ENCODE peak calls at places on chromosomes 7 and 10, in ten cellular contexts. L, J, V, W, H, Q, S, G, U and F are unnamed samples.

GRCh38 chr7:123770378-123770777 is 21.6 kb upstream of the WASL start:
- DNase-seq in L (no peak), J (no peak), V (no peak), W (no peak), H (no peak), Q (no peak), S (no peak), G (no peak), U (no peak), F (no peak)

GRCh38 chr7:159022238-159022993 is 122.3 kb downstream of the VIPR2 start:
- DNase-seq in L (no peak), J (no peak), V (no peak), W (no peak), H (peak), Q (peak), S (no peak), G (no peak), U (peak), F (peak)

GRCh38 chr10:14837003-14837755 is 658 bp downstream of the CDNF start:
- DNase-seq in L (no peak), J (peak), V (no peak), W (no peak), H (no peak), Q (no peak), S (no peak), G (no peak), U (no peak), F (no peak)

GRCh38 chr7:74587435-74588126 is 69.9 kb upstream of the GTF2I start:
- DNase-seq in L (no peak), J (peak), V (peak), W (no peak), H (peak), Q (peak), S (peak), G (no peak), U (peak), F (peak)

GRCh38 chr7:112723416-112723815 is 66.8 kb downstream of the TMEM168 start:
- DNase-seq in L (no peak), J (no peak), V (no peak), W (no peak), H (no peak), Q (no peak), S (no peak), G (no peak), U (no peak), F (no peak)

GRCh38 chr7:105210721-105211205 is 178.0 kb downstream of the SRPK2 start:
- DNase-seq in L (no peak), J (peak), V (no peak), W (no peak), H (no peak), Q (no peak), S (peak), G (no peak), U (no peak), F (no peak)

GRCh38 chr7:92268921-92269320 is 23.1 kb downstream of the ANKIB1 start:
- DNase-seq in L (no peak), J (no peak), V (no peak), W (no peak), H (no peak), Q (no peak), S (no peak), G (no peak), U (no peak), F (no peak)

GRCh38 chr7:156947120-156947843 is 2.2 kb upstream of the NOM1 start:
- DNase-seq in L (no peak), J (no peak), V (no peak), W (no peak), H (no peak), Q (no peak), S (no peak), G (no peak), U (no peak), F (no peak)

GRCh38 chr10:29306688-29307087 is 17.8 kb downstream of the LYZL1 start:
- DNase-seq in L (no peak), J (no peak), V (no peak), W (no peak), H (no peak), Q (no peak), S (no peak), G (no peak), U (no peak), F (no peak)

GRCh38 chr10:114420811-114421485 is 16.6 kb upstream of the AFAP1L2 start:
- DNase-seq in L (no peak), J (no peak), V (no peak), W (no peak), H (no peak), Q (no peak), S (no peak), G (no peak), U (no peak), F (no peak)

GRCh38 chr7:131225619-131226101 is 102.0 kb upstream of the MKLN1 start:
- DNase-seq in L (no peak), J (no peak), V (peak), W (no peak), H (no peak), Q (no peak), S (peak), G (no peak), U (peak), F (no peak)

GRCh38 chr7:140927351-140927750 is 2.6 kb upstream of the BRAF start:
- DNase-seq in L (no peak), J (no peak), V (no peak), W (no peak), H (no peak), Q (no peak), S (no peak), G (no peak), U (no peak), F (no peak)

GRCh38 chr10:132571565-132572544 is 34.3 kb downstream of the INPP5A start:
- DNase-seq in L (peak), J (peak), V (peak), W (peak), H (peak), Q (peak), S (peak), G (peak), U (peak), F (no peak)

GRCh38 chr7:41010967-41011366 is 691.9 kb downstream of the INHBA start:
- DNase-seq in L (no peak), J (no peak), V (no peak), W (no peak), H (no peak), Q (no peak), S (no peak), G (no peak), U (peak), F (no peak)

DNA sequence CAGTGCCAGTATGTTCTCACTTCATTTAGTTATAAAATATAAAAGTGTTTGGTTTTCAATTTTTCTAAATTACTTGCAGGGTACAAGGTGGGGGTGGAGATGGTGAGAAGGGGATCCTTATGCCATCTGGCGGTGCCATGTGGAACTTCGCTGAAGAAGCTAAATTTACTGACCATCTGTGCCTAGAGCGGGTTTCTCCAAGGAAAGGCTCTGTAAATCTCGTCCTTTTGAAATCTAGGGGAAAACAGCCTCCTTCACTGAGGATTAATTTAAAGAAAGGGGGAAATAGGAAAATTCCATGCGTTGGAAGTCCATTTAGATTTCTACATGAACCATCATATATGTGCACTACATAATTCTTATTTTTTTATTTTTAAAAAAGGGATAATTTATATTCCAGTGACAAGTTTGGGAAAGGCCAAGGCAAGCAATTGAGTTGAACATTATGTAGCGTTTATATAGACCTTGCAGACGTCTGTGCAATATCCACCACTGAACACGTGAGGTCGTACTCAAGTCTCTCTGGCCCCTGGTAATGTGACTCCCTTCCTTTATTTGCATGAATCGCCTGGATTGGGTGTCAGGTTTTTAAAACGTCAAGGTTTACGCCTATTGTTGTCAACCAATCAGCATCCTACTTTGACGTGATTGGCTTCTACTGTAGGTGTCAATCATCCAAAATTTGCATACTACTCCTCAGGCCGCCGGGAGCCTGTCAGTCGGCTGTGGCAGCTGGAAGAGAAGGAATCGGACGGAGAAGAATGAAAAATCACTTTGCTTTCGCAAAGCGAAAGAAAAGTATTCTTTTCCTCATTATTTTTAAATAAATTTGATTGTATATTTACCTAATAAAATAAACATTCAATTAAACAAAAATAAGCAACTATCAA is 297.1 kb upstream of the NFE2L3 start:
- DNase-seq in L (peak), J (peak), V (peak), W (peak), H (peak), Q (peak), S (no peak), G (peak), U (peak), F (no peak)
- H3K4me3 ChIP-seq in L (no peak), J (peak), V (peak), W (peak), H (peak), Q (peak), S (no peak), G (no peak), U (no peak), F (no peak)

GRCh38 chr10:30811665-30812017 is 182.1 kb upstream of the LYZL2 start:
- DNase-seq in L (no peak), J (no peak), V (no peak), W (no peak), H (no peak), Q (no peak), S (no peak), G (no peak), U (peak), F (no peak)
- TF ChIP-seq POLR2AphosphoS5 in L (no peak), J (no peak), V (peak), W (no peak), H (no peak), Q (no peak), S (no peak), G (no peak), U (peak), F (no peak)

GRCh38 chr7:22576941-22577927 is 77.2 kb upstream of the STEAP1B start:
- DNase-seq in L (no peak), J (no peak), V (no peak), W (no peak), H (no peak), Q (no peak), S (no peak), G (peak), U (peak), F (no peak)
- H3K27ac ChIP-seq in L (no peak), J (no peak), V (peak), W (no peak), H (no peak), Q (peak), S (no peak), G (no peak), U (peak), F (peak)

GRCh38 chr10:43890124-43890523 is 241.4 kb upstream of the ZNF32 start:
- DNase-seq in L (no peak), J (no peak), V (no peak), W (no peak), H (no peak), Q (no peak), S (no peak), G (no peak), U (no peak), F (no peak)
- H3K4me3 ChIP-seq in L (no peak), J (no peak), V (no peak), W (no peak), H (no peak), Q (no peak), S (no peak), G (no peak), U (no peak), F (no peak)

GRCh38 chr10:97737770-97738265 is 890 bp downstream of the ZFYVE27 start:
- DNase-seq in L (no peak), J (no peak), V (no peak), W (no peak), H (no peak), Q (no peak), S (no peak), G (no peak), U (no peak), F (no peak)

GRCh38 chr10:97736902-97737769 is at the start of gene ZFYVE27:
- DNase-seq in L (peak), J (peak), V (peak), W (peak), H (peak), Q (peak), S (peak), G (peak), U (peak), F (peak)

GRCh38 chr10:97734021-97734420 is 2.9 kb upstream of the ZFYVE27 start:
- DNase-seq in L (no peak), J (no peak), V (no peak), W (no peak), H (no peak), Q (no peak), S (no peak), G (no peak), U (no peak), F (no peak)

GRCh38 chr10:97738616-97739015 is 1.7 kb downstream of the ZFYVE27 start:
- DNase-seq in L (no peak), J (no peak), V (no peak), W (no peak), H (no peak), Q (no peak), S (no peak), G (no peak), U (peak), F (no peak)

GRCh38 chr10:97736403-97736901 is 476 bp upstream of the ZFYVE27 start:
- DNase-seq in L (no peak), J (no peak), V (no peak), W (no peak), H (no peak), Q (no peak), S (no peak), G (no peak), U (no peak), F (no peak)
- TF ChIP-seq POLR2AphosphoS5 in L (no peak), J (no peak), V (no peak), W (no peak), H (no peak), Q (no peak), S (no peak), G (no peak), U (no peak), F (no peak)

DNA sequence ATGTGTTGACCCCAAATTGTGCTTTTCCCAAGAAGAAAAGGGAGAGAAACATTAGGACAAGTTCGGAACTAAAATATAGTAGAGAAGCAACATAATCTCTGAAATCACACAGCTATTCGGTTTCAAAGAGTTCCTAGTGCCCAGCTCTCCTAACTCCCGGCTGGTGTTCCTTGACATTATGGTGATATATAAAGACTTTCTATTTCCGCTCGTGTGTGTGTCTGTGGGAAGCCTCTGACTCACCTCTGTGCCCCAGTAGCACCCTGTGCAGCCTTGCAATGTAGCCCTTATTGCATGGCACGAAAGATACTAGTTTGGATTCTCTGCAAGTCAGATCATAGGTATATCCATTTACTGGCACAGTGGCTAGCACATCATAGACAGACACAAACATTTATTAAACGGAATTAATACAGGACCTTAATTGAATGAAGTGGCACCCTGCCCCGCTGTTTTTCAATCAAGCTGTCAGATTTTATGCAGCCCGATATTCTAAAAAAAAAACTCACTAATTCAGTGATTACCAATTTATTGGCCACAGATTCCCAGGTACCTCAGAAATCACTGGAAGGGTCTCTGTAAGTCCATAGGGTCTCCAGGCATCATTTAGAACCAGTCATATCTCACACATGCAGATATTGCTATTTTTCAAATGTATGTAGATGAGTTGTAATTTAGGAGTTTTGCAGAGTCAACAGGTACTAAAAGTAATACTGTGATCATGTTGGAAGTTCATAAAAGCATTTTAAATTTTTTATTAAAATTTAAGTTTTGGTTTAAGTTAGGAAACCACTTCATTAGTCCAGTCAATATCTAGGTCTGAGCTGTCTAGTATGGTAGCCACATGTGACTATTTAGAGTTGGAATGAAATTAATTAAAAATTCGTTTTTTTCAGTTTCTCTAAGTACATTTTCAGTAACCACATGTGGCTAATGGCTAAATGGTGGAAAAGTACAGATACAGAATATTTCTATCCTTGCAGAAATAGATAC is 43.3 kb downstream of the SFTPD start:
- DNase-seq in L (no peak), J (no peak), V (no peak), W (no peak), H (no peak), Q (no peak), S (no peak), G (no peak), U (no peak), F (no peak)
- H3K27ac ChIP-seq in L (no peak), J (no peak), V (peak), W (no peak), H (no peak), Q (no peak), S (peak), G (no peak), U (peak), F (peak)

GRCh38 chr10:27312854-27313253 is 72.3 kb upstream of the ACBD5 start:
- DNase-seq in L (no peak), J (no peak), V (no peak), W (no peak), H (no peak), Q (no peak), S (no peak), G (no peak), U (no peak), F (no peak)
- H3K4me3 ChIP-seq in L (no peak), J (no peak), V (no peak), W (no peak), H (no peak), Q (no peak), S (no peak), G (no peak), U (no peak), F (no peak)

DNA sequence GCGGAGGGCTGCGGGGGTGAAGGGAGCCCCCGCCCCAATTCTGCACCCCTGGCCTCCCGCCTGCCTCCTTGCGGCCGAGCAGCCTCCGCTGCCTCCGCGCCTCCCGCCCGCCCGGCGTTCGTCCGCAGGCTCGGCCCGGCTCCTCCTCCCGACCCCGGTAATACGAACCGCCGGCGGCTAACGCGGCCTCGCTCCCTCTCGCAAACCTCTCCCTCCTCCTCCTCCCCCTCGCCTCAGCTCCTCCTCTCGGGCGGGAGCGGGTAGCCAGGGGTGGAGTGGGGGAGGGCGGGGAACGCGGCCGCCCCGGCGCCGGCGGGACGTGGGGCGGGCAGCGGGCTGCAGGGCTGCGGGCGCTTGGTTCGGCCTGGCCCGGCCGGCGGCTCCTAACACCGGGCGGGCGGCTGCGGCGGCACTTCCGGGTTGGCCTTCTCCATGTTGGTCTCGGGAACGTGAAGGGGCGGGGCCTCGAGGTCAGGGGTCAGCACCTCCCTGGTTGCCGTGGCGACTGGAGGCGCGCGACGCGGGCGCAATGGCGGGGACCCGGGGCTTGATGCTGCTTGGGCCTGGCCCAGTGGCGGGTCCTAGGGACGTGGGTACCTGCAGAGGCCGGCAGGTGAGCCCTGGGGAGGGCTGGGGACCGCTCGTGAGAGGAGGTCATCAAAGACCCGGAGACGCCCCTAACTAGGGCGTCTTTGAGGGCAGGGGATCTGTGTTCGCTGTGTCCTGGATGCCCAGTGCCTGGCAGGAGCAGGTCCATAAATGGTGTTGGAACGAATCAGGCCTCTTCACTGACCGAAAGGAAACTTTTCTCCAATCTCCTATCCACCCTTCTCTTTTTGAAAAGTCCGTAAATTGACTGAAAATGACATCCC is at the start of gene RAB11FIP2:
- DNase-seq in L (peak), J (peak), V (peak), W (peak), H (peak), Q (peak), S (peak), G (peak), U (peak), F (peak)
- TF ChIP-seq POLR2AphosphoS5 in L (peak), J (peak), V (peak), W (peak), H (no peak), Q (peak), S (peak), G (peak), U (peak), F (peak)